ENCODE peak calls at places on chromosomes 5 and 9, in four cellular contexts. O is NCI-H1105 treated with DMSO at 0.1 percent for 48 hours, Q is A673, X is HTR-8/SVneo. V is an unnamed sample.

GRCh38 chr9:7180247-7180646 is 422.5 kb downstream of the KDM4C start:
- DNase-seq in O (no peak), Q (no peak), X (no peak), V (no peak)

GRCh38 chr9:105693435-105694275 is 686 bp upstream of the TMEM38B start:
- DNase-seq in O (peak; percentile 43), Q (no peak), X (no peak), V (no peak)

GRCh38 chr5:97142521-97143254 is at the start of gene LIX1:
- DNase-seq in O (peak; percentile 40), Q (peak; percentile 86), X (peak; percentile 39), V (peak; percentile 58)

GRCh38 chr9:133341369-133342082 is 5.5 kb upstream of the SURF6 start:
- DNase-seq in O (no peak), Q (no peak), X (no peak), V (no peak)

GRCh38 chr9:90099262-90099982 is 494.6 kb downstream of the GADD45G start:
- DNase-seq in O (peak; percentile 44), Q (peak; percentile 17), X (no peak), V (peak; percentile 36)

GRCh38 chr5:132410451-132411381 is 41.2 kb downstream of the SLC22A5 start:
- DNase-seq in O (peak; percentile 64), Q (peak; percentile 80), X (peak; percentile 64), V (peak; percentile 91)

GRCh38 chr9:69322256-69322655 is 2.8 kb upstream of the ENTREP1 start:
- DNase-seq in O (no peak), Q (no peak), X (no peak), V (no peak)

GRCh38 chr9:109893222-109893621 is 113.2 kb downstream of the PALM2AKAP2 start:
- DNase-seq in O (no peak), Q (no peak), X (no peak), V (no peak)

GRCh38 chr5:140259509-140259908 is 43.4 kb downstream of the PFDN1 start:
- DNase-seq in O (no peak), Q (no peak), X (no peak), V (no peak)

GRCh38 chr5:168329302-168329701 is 37.9 kb downstream of the WWC1 start:
- DNase-seq in O (no peak), Q (no peak), X (no peak), V (no peak)

GRCh38 chr9:115810166-115810565 is 343.4 kb upstream of the PAPPA start:
- DNase-seq in O (no peak), Q (no peak), X (no peak), V (no peak)

GRCh38 chr5:14062178-14062577 is 81.0 kb upstream of the TRIO start:
- DNase-seq in O (no peak), Q (no peak), X (no peak), V (no peak)

GRCh38 chr9:26462213-26462612 is 430.4 kb downstream of the CAAP1 start:
- DNase-seq in O (no peak), Q (peak; percentile 0), X (no peak), V (no peak)

GRCh38 chr5:151267481-151268275 is 14.7 kb downstream of the GM2A start:
- DNase-seq in O (no peak), Q (no peak), X (no peak), V (no peak)

GRCh38 chr9:71355884-71356283 is 234.5 kb upstream of the TRPM3 start:
- DNase-seq in O (peak; percentile 56), Q (no peak), X (no peak), V (no peak)

GRCh38 chr5:89265511-89266169 is 382.7 kb upstream of the MEF2C start:
- DNase-seq in O (no peak), Q (no peak), X (no peak), V (no peak)

GRCh38 chr9:86406366-86406765 is 52.2 kb upstream of the TUT7 start:
- DNase-seq in O (no peak), Q (no peak), X (no peak), V (no peak)

GRCh38 chr9:108439967-108440366 is 415.8 kb downstream of the ACTL7B start:
- DNase-seq in O (no peak), Q (no peak), X (no peak), V (no peak)

GRCh38 chr5:96962540-96962991 is 26.7 kb downstream of the LNPEP start:
- DNase-seq in O (no peak), Q (no peak), X (no peak), V (no peak)

GRCh38 chr5:134130239-134130945 is 15.9 kb downstream of the TCF7 start:
- DNase-seq in O (no peak), Q (no peak), X (no peak), V (no peak)

GRCh38 chr5:106522296-106522695 is 1148.4 kb downstream of the EFNA5 start:
- DNase-seq in O (no peak), Q (peak; percentile 71), X (no peak), V (no peak)

GRCh38 chr9:114300846-114301797 is 21.8 kb upstream of the ORM1 start:
- DNase-seq in O (no peak), Q (no peak), X (no peak), V (no peak)

GRCh38 chr5:17277907-17278306 is 60.5 kb downstream of the BASP1 start:
- DNase-seq in O (no peak), Q (no peak), X (no peak), V (no peak)

GRCh38 chr5:138180183-138180782 is 1.4 kb downstream of the KIF20A start:
- DNase-seq in O (peak; percentile 57), Q (peak; percentile 89), X (peak; percentile 56), V (peak; percentile 57)

GRCh38 chr5:133552925-133553525 is 59.3 kb downstream of the FSTL4 start:
- DNase-seq in O (peak; percentile 31), Q (peak; percentile 76), X (peak; percentile 56), V (peak; percentile 75)

GRCh38 chr5:141760193-141760592 is 78.2 kb upstream of the ARAP3 start:
- DNase-seq in O (no peak), Q (peak; percentile 47), X (no peak), V (no peak)

GRCh38 chr9:37511715-37512010 is 25.9 kb downstream of the POLR1E start:
- DNase-seq in O (no peak), Q (no peak), X (no peak), V (no peak)

GRCh38 chr9:137159105-137160053 is 10.5 kb downstream of the LRRC26 start:
- DNase-seq in O (no peak), Q (no peak), X (no peak), V (no peak)

GRCh38 chr9:100911273-100911672 is 117.3 kb upstream of the PLPPR1 start:
- DNase-seq in O (peak; percentile 79), Q (no peak), X (no peak), V (no peak)

V was measured in cardiac muscle cell.